ENCODE peak calls at places on chromosomes 4 and X, in nine cellular contexts. Y is stimulated activated CD8-positive, alpha-beta memory T cell treated with anti-CD3 and anti-CD28 coated beads, Interleukin-7, amount 100 ng/mL, for 1 hour; D is H54; X is A172; M is activated naive CD4-positive, alpha-beta T cell treated with anti-CD3 and anti-CD28 coated beads for 36 hours; H is activated CD4-positive, alpha-beta memory T cell treated with anti-CD3 and anti-CD28 coated beads, Interleukin-2, amount 10 ng/mL, durations not matched to agents 7 days and 5 days; K is AML-193; B is fibroblast of pulmonary artery; E is HS-27A. G is an unnamed sample.

GRCh38 chrX:22165732-22166457 is 106.8 kb upstream of the CBLL2 start:
- DNase-seq in D (no peak), E (no peak), X (peak; percentile 68), B (peak; percentile 24), M (no peak), K (no peak), Y (no peak), H (no peak), G (no peak)

GRCh38 chr4:16707874-16708273 is 190.6 kb downstream of the LDB2 start:
- DNase-seq in K (no peak), X (no peak), B (peak; percentile 73), M (no peak), Y (no peak), D (no peak), H (no peak), E (no peak), G (no peak)

GRCh38 chrX:154821523-154821922 is 12.9 kb downstream of the SMIM9 start:
- DNase-seq in K (no peak), D (no peak), M (no peak), H (no peak), B (no peak), X (no peak), E (no peak), Y (no peak), G (no peak)

GRCh38 chr4:8665406-8666360 is 73.1 kb downstream of the CPZ start:
- DNase-seq in D (peak; percentile 41), X (peak; percentile 55), H (no peak), Y (no peak), B (no peak), E (no peak), K (no peak), M (no peak), G (no peak)

GRCh38 chr4:100876546-100876945 is 358.7 kb upstream of the EMCN start:
- DNase-seq in K (no peak), E (no peak), Y (no peak), X (no peak), B (no peak), D (no peak), M (no peak), H (no peak), G (no peak)

GRCh38 chrX:129755779-129756650 is 17.2 kb downstream of the XPNPEP2 start:
- DNase-seq in X (no peak), M (peak; percentile 55), B (no peak), Y (no peak), D (no peak), K (no peak), H (peak; percentile 44), E (no peak), G (no peak)

GRCh38 chr4:86496094-86497060 is 97.7 kb upstream of the PTPN13 start:
- DNase-seq in D (no peak), X (peak; percentile 18), E (no peak), K (peak; percentile 56), Y (no peak), H (peak; percentile 26), M (peak; percentile 44), B (peak; percentile 69), G (peak; percentile 7)

GRCh38 chr4:110998308-110998707 is 375.4 kb upstream of the PITX2 start:
- DNase-seq in Y (no peak), M (no peak), K (no peak), E (no peak), B (no peak), H (no peak), D (no peak), X (no peak), G (no peak)

G was measured in HL-60.